ENCODE peak calls at places on chromosomes 13 and 19, in seven cellular contexts. D is activated CD4-positive, CD25-positive, alpha-beta regulatory T cell treated with anti-CD3 and anti-CD28 coated beads, Interleukin-2, amount 50 U/mL, for 72 hours; N is right cardiac atrium; I is GM04503; T is AG08396; V is head of caudate nucleus; Z is NCI-H2081. X is an unnamed sample.
A peak's percentile ranks its signal among the peaks of the same experiment; 100 is the strongest.

GRCh38 chr13:76886292-76887061 is at the start of gene KCTD12:
- DNase-seq in D (no peak), N (peak; percentile 97), I (no peak), T (peak; percentile 81), V (peak; percentile 55), Z (peak; percentile 59), X (peak; percentile 93)

GRCh38 chr13:109880371-109881346 is 94.3 kb upstream of the IRS2 start:
- DNase-seq in D (no peak), N (no peak), I (no peak), T (no peak), V (no peak), Z (no peak), X (no peak)

GRCh38 chr19:48654299-48655059 is 8.5 kb upstream of the CA11 start:
- DNase-seq in D (no peak), N (no peak), I (no peak), T (no peak), V (no peak), Z (peak; percentile 68), X (no peak)

GRCh38 chr13:110245421-110245899 is 61.5 kb downstream of the COL4A1 start:
- DNase-seq in D (no peak), N (peak; percentile 36), I (no peak), T (no peak), V (no peak), Z (no peak), X (no peak)

GRCh38 chr19:29812080-29812880 is 489 bp downstream of the CCNE1 start:
- DNase-seq in D (peak; percentile 48), N (peak; percentile 73), I (no peak), T (peak; percentile 45), V (no peak), Z (no peak), X (peak; percentile 20)

GRCh38 chr19:19236173-19236572 is 24.4 kb downstream of the NCAN start:
- DNase-seq in D (no peak), N (no peak), I (no peak), T (no peak), V (no peak), Z (no peak), X (no peak)

GRCh38 chr13:29501674-29502073 is 93.8 kb downstream of the SLC7A1 start:
- DNase-seq in D (no peak), N (no peak), I (no peak), T (no peak), V (no peak), Z (no peak), X (no peak)

GRCh38 chr13:50082426-50083283 is 67.4 kb downstream of the KCNRG start:
- DNase-seq in D (peak; percentile 70), N (peak; percentile 68), I (no peak), T (peak; percentile 23), V (peak; percentile 73), Z (peak; percentile 88), X (peak; percentile 48)

GRCh38 chr19:45171211-45171623 is 6.8 kb downstream of the TRAPPC6A start:
- DNase-seq in D (no peak), N (no peak), I (no peak), T (no peak), V (no peak), Z (no peak), X (no peak)

GRCh38 chr13:81031996-81032395 is 691.1 kb upstream of the SPRY2 start:
- DNase-seq in D (no peak), N (no peak), I (no peak), T (no peak), V (no peak), Z (no peak), X (no peak)

GRCh38 chr19:5077209-5077515 is 108.2 kb downstream of the KDM4B start:
- DNase-seq in D (no peak), N (no peak), I (no peak), T (no peak), V (no peak), Z (no peak), X (no peak)

GRCh38 chr13:107324416-107325204 is 756.7 kb upstream of the ARGLU1 start:
- DNase-seq in D (no peak), N (no peak), I (no peak), T (no peak), V (no peak), Z (no peak), X (no peak)

GRCh38 chr13:97145057-97145456 is 77.1 kb upstream of the MBNL2 start:
- DNase-seq in D (no peak), N (no peak), I (no peak), T (no peak), V (no peak), Z (no peak), X (no peak)

GRCh38 chr13:30097089-30097488 is 210.3 kb downstream of the KATNAL1 start:
- DNase-seq in D (no peak), N (no peak), I (no peak), T (no peak), V (no peak), Z (no peak), X (no peak)

GRCh38 chr19:1175020-1175419 is 952 bp upstream of the SBNO2 start:
- DNase-seq in D (no peak), N (no peak), I (no peak), T (no peak), V (no peak), Z (no peak), X (no peak)

GRCh38 chr19:46717034-46717715 is at the start of gene PRKD2:
- DNase-seq in D (peak; percentile 93), N (peak; percentile 97), I (peak; percentile 24), T (peak; percentile 96), V (peak; percentile 76), Z (peak; percentile 64), X (peak; percentile 95)

GRCh38 chr13:106867249-106867648 is 299.3 kb upstream of the ARGLU1 start:
- DNase-seq in D (no peak), N (no peak), I (no peak), T (peak; percentile 10), V (no peak), Z (no peak), X (no peak)

GRCh38 chr19:46885411-46885810 is 24.6 kb downstream of the ARHGAP35 start:
- DNase-seq in D (no peak), N (no peak), I (no peak), T (no peak), V (no peak), Z (no peak), X (no peak)

GRCh38 chr13:29465741-29466293 is 129.7 kb downstream of the SLC7A1 start:
- DNase-seq in D (no peak), N (peak; percentile 73), I (no peak), T (peak; percentile 34), V (no peak), Z (no peak), X (peak; percentile 51)

GRCh38 chr19:42095814-42096230 is 19.9 kb downstream of the ZNF574 start:
- DNase-seq in D (no peak), N (no peak), I (no peak), T (no peak), V (no peak), Z (no peak), X (no peak)

GRCh38 chr13:77002590-77003190 is 10.8 kb downstream of the CLN5 start:
- DNase-seq in D (no peak), N (no peak), I (no peak), T (peak; percentile 29), V (no peak), Z (peak; percentile 35), X (no peak)

GRCh38 chr13:103178986-103179695 is 112.9 kb upstream of the SLC10A2 start:
- DNase-seq in D (no peak), N (no peak), I (no peak), T (no peak), V (no peak), Z (no peak), X (no peak)

GRCh38 chr19:45376045-45376724 is 5.8 kb upstream of the ERCC2 start:
- DNase-seq in D (no peak), N (no peak), I (peak; percentile 96), T (peak; percentile 81), V (no peak), Z (no peak), X (no peak)